ENCODE peak calls at places on chromosomes 2 and 18, in five cellular contexts. One of them, this sample, is unnamed.

GRCh38 chr2:127694986-127695385 is 6.3 kb upstream of the SFT2D3 start:
- DNase-seq in prostate gland: no peak
- DNase-seq in MG63: peak
- DNase-seq in lower lobe of right lung: no peak
- DNase-seq in upper lobe of right lung: no peak
- DNase-seq in this sample: no peak

GRCh38 chr2:11744631-11745394 is 1.6 kb upstream of the LPIN1 start:
- DNase-seq in lower lobe of right lung: no peak
- DNase-seq in upper lobe of right lung: no peak
- DNase-seq in MG63: peak
- DNase-seq in prostate gland: no peak
- DNase-seq in this sample: peak

GRCh38 chr2:181782630-181783029 is 102.3 kb upstream of the NEUROD1 start:
- DNase-seq in lower lobe of right lung: no peak
- DNase-seq in prostate gland: no peak
- DNase-seq in upper lobe of right lung: no peak
- DNase-seq in MG63: no peak
- DNase-seq in this sample: no peak

GRCh38 chr2:36770542-36771287 is 74.2 kb downstream of the VIT start:
- DNase-seq in MG63: peak
- DNase-seq in upper lobe of right lung: no peak
- DNase-seq in prostate gland: no peak
- DNase-seq in lower lobe of right lung: peak
- DNase-seq in this sample: no peak

GRCh38 chr18:37457754-37458153 is 107.8 kb downstream of the CELF4 start:
- DNase-seq in upper lobe of right lung: no peak
- DNase-seq in MG63: no peak
- DNase-seq in prostate gland: no peak
- DNase-seq in lower lobe of right lung: no peak
- DNase-seq in this sample: no peak

GRCh38 chr2:54103454-54104314 is 11.7 kb upstream of the ACYP2 start:
- DNase-seq in lower lobe of right lung: no peak
- DNase-seq in prostate gland: no peak
- DNase-seq in MG63: peak
- DNase-seq in upper lobe of right lung: no peak
- DNase-seq in this sample: no peak

GRCh38 chr2:237642030-237642700 is 14.8 kb downstream of the LRRFIP1 start:
- DNase-seq in MG63: no peak
- DNase-seq in lower lobe of right lung: no peak
- DNase-seq in prostate gland: no peak
- DNase-seq in upper lobe of right lung: no peak
- DNase-seq in this sample: no peak

GRCh38 chr2:195486987-195487644 is 169.9 kb upstream of the SLC39A10 start:
- DNase-seq in upper lobe of right lung: no peak
- DNase-seq in MG63: peak
- DNase-seq in prostate gland: no peak
- DNase-seq in lower lobe of right lung: no peak
- DNase-seq in this sample: no peak

GRCh38 chr2:1886405-1886992 is 142.2 kb upstream of the PXDN start:
- DNase-seq in lower lobe of right lung: peak
- DNase-seq in prostate gland: peak
- DNase-seq in upper lobe of right lung: peak
- DNase-seq in MG63: peak
- DNase-seq in this sample: peak

GRCh38 chr2:14756981-14757657 is 124.6 kb downstream of the LRATD1 start:
- DNase-seq in prostate gland: no peak
- DNase-seq in upper lobe of right lung: no peak
- DNase-seq in lower lobe of right lung: no peak
- DNase-seq in MG63: peak
- DNase-seq in this sample: no peak

GRCh38 chr18:811192-812122 is 585 bp downstream of the YES1 start:
- DNase-seq in lower lobe of right lung: peak
- DNase-seq in MG63: peak
- DNase-seq in prostate gland: peak
- DNase-seq in upper lobe of right lung: peak
- DNase-seq in this sample: peak

GRCh38 chr18:23158884-23159820 is 23.9 kb downstream of the CABLES1 start:
- DNase-seq in prostate gland: no peak
- DNase-seq in lower lobe of right lung: no peak
- DNase-seq in MG63: no peak
- DNase-seq in upper lobe of right lung: no peak
- DNase-seq in this sample: no peak

GRCh38 chr2:88692187-88692586 is 714 bp downstream of the RPIA start:
- DNase-seq in lower lobe of right lung: peak
- DNase-seq in prostate gland: no peak
- DNase-seq in upper lobe of right lung: peak
- DNase-seq in MG63: peak
- DNase-seq in this sample: no peak

GRCh38 chr2:97849881-97850540 is 136.6 kb downstream of the ZAP70 start:
- DNase-seq in MG63: no peak
- DNase-seq in upper lobe of right lung: no peak
- DNase-seq in lower lobe of right lung: no peak
- DNase-seq in prostate gland: no peak
- DNase-seq in this sample: no peak

GRCh38 chr18:39960545-39960944 is 1994.5 kb upstream of the PIK3C3 start:
- DNase-seq in upper lobe of right lung: no peak
- DNase-seq in lower lobe of right lung: no peak
- DNase-seq in MG63: no peak
- DNase-seq in prostate gland: no peak
- DNase-seq in this sample: no peak

GRCh38 chr18:62106271-62106670 is 80.6 kb downstream of the PIGN start:
- DNase-seq in MG63: no peak
- DNase-seq in lower lobe of right lung: no peak
- DNase-seq in upper lobe of right lung: no peak
- DNase-seq in prostate gland: no peak
- DNase-seq in this sample: no peak

GRCh38 chr18:62105373-62105772 is 81.5 kb downstream of the PIGN start:
- DNase-seq in upper lobe of right lung: no peak
- DNase-seq in prostate gland: no peak
- DNase-seq in lower lobe of right lung: no peak
- DNase-seq in MG63: peak
- DNase-seq in this sample: no peak

GRCh38 chr18:62107881-62108280 is 79.0 kb downstream of the PIGN start:
- DNase-seq in prostate gland: no peak
- DNase-seq in lower lobe of right lung: no peak
- DNase-seq in upper lobe of right lung: no peak
- DNase-seq in MG63: no peak
- DNase-seq in this sample: no peak

DNA sequence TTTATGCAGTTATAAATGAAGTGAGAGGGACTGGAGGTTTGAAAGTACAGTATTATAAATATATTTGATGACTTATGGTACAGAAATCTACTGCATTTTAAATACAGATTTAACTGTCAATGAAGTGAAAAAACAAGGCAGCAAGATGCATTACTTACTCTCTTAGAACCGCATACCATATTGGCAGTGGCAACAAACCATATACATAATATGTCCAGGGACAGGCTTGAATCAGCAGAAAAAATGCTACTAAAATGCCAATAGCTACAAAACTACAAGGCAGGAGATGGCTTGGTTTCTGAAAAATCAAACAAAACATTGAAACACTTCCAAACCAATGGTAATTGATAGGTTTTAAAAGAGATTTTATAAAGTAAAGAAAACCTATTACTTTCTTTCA is 77.2 kb downstream of the PIGN start:
- DNase-seq in lower lobe of right lung: no peak
- DNase-seq in MG63: peak
- DNase-seq in upper lobe of right lung: no peak
- DNase-seq in prostate gland: no peak
- DNase-seq in this sample: no peak
- H3K4me3 ChIP-seq in lower lobe of right lung: no peak
- H3K4me3 ChIP-seq in MG63: no peak
- H3K4me3 ChIP-seq in upper lobe of right lung: no peak
- H3K4me3 ChIP-seq in prostate gland: no peak
- H3K4me3 ChIP-seq in this sample: no peak

GRCh38 chr18:50298443-50299284 is 11.2 kb upstream of the CXXC1 start:
- DNase-seq in lower lobe of right lung: no peak
- DNase-seq in prostate gland: no peak
- DNase-seq in upper lobe of right lung: no peak
- DNase-seq in MG63: no peak
- DNase-seq in this sample: no peak

GRCh38 chr18:50293039-50293438 is 5.5 kb upstream of the CXXC1 start:
- DNase-seq in upper lobe of right lung: no peak
- DNase-seq in lower lobe of right lung: no peak
- DNase-seq in prostate gland: no peak
- DNase-seq in MG63: no peak
- DNase-seq in this sample: no peak

GRCh38 chr18:50301074-50301473 is 13.6 kb upstream of the CXXC1 start:
- DNase-seq in MG63: no peak
- DNase-seq in prostate gland: no peak
- DNase-seq in upper lobe of right lung: no peak
- DNase-seq in lower lobe of right lung: no peak
- DNase-seq in this sample: no peak

GRCh38 chr18:50299626-50300388 is 12.3 kb upstream of the CXXC1 start:
- DNase-seq in lower lobe of right lung: no peak
- DNase-seq in prostate gland: no peak
- DNase-seq in upper lobe of right lung: no peak
- DNase-seq in MG63: no peak
- DNase-seq in this sample: no peak

DNA sequence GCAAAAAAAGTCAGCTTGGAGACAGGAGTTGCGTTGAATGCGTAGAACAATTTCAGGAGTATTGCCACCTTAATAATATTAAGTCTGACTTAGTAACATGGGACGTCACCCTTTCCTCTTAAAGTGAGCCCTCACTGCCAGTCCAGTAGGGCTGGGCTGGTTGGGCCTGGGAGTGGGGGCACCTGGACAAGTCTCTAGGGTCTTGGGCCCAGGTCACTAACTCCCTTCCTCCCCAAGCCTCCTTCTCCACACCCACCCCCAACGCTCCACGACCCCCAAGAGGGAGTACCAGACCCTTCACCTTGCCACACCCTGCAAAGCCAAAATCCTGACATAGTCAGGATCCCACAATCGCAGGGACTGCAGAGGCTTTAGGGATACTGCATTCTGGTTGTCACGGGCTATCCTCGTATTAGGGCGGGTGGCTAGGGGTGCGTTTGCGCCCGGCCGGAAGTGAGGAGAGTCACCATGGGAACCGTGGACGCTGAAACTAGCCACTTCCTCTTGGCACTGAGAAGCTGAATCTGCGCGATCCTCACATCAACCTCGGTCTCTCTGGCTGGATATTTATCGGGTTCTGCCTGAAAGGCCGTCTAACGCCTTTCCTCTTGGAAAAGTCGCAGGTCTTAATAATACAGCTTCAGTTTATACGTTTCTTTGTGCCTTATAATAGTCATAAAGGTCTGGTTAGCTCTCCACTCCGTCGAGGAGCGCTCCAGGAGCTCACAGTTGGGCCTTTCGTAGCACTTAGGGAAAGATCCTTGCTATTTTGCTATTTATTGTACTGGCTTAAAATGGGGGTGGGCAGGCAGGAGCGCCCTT is 10.3 kb upstream of the CXXC1 start:
- DNase-seq in MG63: peak
- DNase-seq in upper lobe of right lung: peak
- DNase-seq in lower lobe of right lung: peak
- DNase-seq in prostate gland: no peak
- DNase-seq in this sample: peak
- H3K4me3 ChIP-seq in MG63: peak
- H3K4me3 ChIP-seq in upper lobe of right lung: peak
- H3K4me3 ChIP-seq in lower lobe of right lung: peak
- H3K4me3 ChIP-seq in prostate gland: peak
- H3K4me3 ChIP-seq in this sample: peak

DNA sequence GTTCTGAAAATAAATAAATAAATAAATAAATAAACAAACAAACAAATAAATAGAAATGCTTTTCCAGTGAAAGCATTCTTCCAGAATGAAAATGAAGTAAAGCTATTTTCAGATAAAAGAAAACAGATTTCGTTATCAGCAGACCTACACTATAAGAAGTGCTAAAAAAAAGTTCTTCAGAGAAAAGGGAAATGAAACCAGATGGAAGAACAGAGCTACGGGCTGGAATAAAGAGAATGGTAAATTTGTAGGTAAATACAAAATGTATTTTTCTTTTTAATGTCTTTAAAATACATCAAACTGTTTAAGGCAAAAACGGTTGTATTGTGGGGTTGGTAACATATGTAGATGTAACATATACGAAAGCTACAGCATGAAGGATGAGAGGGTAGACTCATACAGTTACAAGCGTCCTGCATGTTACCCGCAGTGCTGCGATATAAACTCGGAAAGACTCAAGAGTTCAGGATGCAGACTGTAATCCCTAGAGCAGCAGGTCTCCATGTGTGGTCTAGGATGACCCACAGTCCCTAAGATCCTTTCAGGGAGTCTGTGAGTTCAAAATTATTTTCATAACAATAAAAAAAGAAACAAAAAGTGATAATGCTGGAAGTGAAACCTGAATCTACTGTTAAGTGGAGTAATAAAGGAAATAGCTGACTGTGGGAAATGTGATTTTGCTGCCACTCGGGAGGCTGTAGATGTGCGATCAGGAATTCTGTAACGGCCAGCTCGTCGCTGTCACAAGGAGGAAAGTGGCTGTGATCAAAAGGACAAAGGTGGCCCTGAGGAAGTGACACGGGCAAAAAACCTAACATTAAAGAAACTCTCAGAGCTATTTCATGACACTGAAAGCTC is 5.3 kb upstream of the RAB12 start:
- DNase-seq in MG63: no peak
- DNase-seq in prostate gland: no peak
- DNase-seq in lower lobe of right lung: no peak
- DNase-seq in upper lobe of right lung: no peak
- DNase-seq in this sample: no peak
- H3K4me3 ChIP-seq in MG63: no peak
- H3K4me3 ChIP-seq in prostate gland: no peak
- H3K4me3 ChIP-seq in lower lobe of right lung: peak
- H3K4me3 ChIP-seq in upper lobe of right lung: peak
- H3K4me3 ChIP-seq in this sample: no peak

GRCh38 chr18:21598726-21599584 is 1.5 kb downstream of the ESCO1 start:
- DNase-seq in lower lobe of right lung: no peak
- DNase-seq in prostate gland: no peak
- DNase-seq in upper lobe of right lung: no peak
- DNase-seq in MG63: no peak
- DNase-seq in this sample: no peak

GRCh38 chr18:21593540-21594257 is 6.8 kb downstream of the ESCO1 start:
- DNase-seq in prostate gland: no peak
- DNase-seq in lower lobe of right lung: no peak
- DNase-seq in MG63: no peak
- DNase-seq in upper lobe of right lung: no peak
- DNase-seq in this sample: no peak

GRCh38 chr18:21600526-21601410 is at the start of gene ESCO1:
- DNase-seq in MG63: peak
- DNase-seq in lower lobe of right lung: peak
- DNase-seq in prostate gland: peak
- DNase-seq in upper lobe of right lung: peak
- DNase-seq in this sample: peak

GRCh38 chr18:21599585-21600525 is 649 bp downstream of the ESCO1 start:
- DNase-seq in lower lobe of right lung: peak
- DNase-seq in MG63: no peak
- DNase-seq in prostate gland: peak
- DNase-seq in upper lobe of right lung: peak
- DNase-seq in this sample: peak

DNA sequence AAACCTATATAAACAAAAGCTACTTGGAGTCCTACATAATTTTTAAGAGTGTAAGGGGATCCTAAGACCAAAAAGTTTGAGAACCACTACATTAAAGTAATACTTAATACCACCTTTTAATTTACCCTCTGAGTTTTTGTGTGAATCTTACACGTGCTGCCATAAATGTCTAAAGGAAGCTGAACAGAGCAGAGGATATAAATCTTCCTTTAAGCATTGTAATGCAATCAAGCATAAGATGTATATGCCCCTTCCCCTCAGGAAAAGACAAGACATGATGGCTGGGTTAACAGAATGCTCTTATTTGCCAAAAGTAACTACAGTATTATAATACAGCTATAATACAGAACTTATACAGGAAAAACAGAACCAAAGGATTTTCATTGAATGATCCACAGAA is 2.9 kb downstream of the ESCO1 start:
- DNase-seq in upper lobe of right lung: no peak
- DNase-seq in MG63: no peak
- DNase-seq in prostate gland: no peak
- DNase-seq in lower lobe of right lung: no peak
- DNase-seq in this sample: no peak
- H3K4me3 ChIP-seq in upper lobe of right lung: no peak
- H3K4me3 ChIP-seq in MG63: no peak
- H3K4me3 ChIP-seq in prostate gland: no peak
- H3K4me3 ChIP-seq in lower lobe of right lung: no peak
- H3K4me3 ChIP-seq in this sample: no peak